ENCODE peak calls at places on chromosomes 13 and 19, in five cellular contexts. C, U, A, V and Y are unnamed samples.

GRCh38 chr13:106156468-106156867 is 379.0 kb downstream of the EFNB2 start:
- DNase-seq in A (peak), C (no peak), V (no peak), U (no peak), Y (peak)

GRCh38 chr19:44812142-44812718 is 3.3 kb downstream of the BCAM start:
- DNase-seq in U (no peak), A (no peak), C (no peak), V (no peak), Y (no peak)

GRCh38 chr13:46605089-46605488 is 52.1 kb downstream of the LRCH1 start:
- DNase-seq in U (no peak), V (no peak), A (no peak), C (no peak), Y (no peak)

GRCh38 chr13:113840541-113841354 is 23.1 kb downstream of the GAS6 start:
- DNase-seq in C (no peak), A (no peak), V (no peak), U (no peak), Y (no peak)

GRCh38 chr19:6593651-6594416 is 2.9 kb upstream of the CD70 start:
- DNase-seq in C (no peak), V (no peak), U (no peak), A (no peak), Y (peak)

GRCh38 chr13:78606471-78607408 is 3.4 kb upstream of the POU4F1 start:
- DNase-seq in A (no peak), U (no peak), C (no peak), V (no peak), Y (no peak)

GRCh38 chr13:76837811-76838210 is 48.4 kb downstream of the KCTD12 start:
- DNase-seq in V (no peak), A (peak), C (no peak), U (no peak), Y (no peak)

GRCh38 chr13:85538957-85539356 is 260.3 kb downstream of the SLITRK6 start:
- DNase-seq in A (no peak), V (no peak), C (no peak), U (no peak), Y (no peak)

GRCh38 chr13:79128158-79128557 is 277.9 kb downstream of the RBM26 start:
- DNase-seq in U (no peak), A (peak), V (no peak), C (no peak), Y (peak)

GRCh38 chr19:2226840-2227360 is 9.2 kb downstream of the PLEKHJ1 start:
- DNase-seq in C (no peak), V (no peak), A (no peak), U (no peak), Y (no peak)

GRCh38 chr13:50129923-50130685 is 114.9 kb downstream of the KCNRG start:
- DNase-seq in C (peak), A (no peak), V (no peak), U (no peak), Y (peak)

GRCh38 chr13:96532804-96533203 is 442.9 kb downstream of the HS6ST3 start:
- DNase-seq in V (no peak), C (no peak), A (no peak), U (no peak), Y (no peak)

GRCh38 chr13:66222926-66223325 is 1007.2 kb downstream of the PCDH9 start:
- DNase-seq in U (no peak), A (no peak), V (no peak), C (no peak), Y (no peak)

GRCh38 chr13:113889467-113889866 is 25.6 kb upstream of the GAS6 start:
- DNase-seq in U (no peak), V (no peak), A (no peak), C (no peak), Y (no peak)

GRCh38 chr19:40219721-40220276 is 1.6 kb upstream of the TTC9B start:
- DNase-seq in V (no peak), C (no peak), U (no peak), A (peak), Y (peak)

GRCh38 chr13:111326981-111327642 is 6.7 kb downstream of the TEX29 start:
- DNase-seq in A (no peak), U (no peak), V (no peak), C (no peak), Y (no peak)

GRCh38 chr19:57512845-57513244 is 13.1 kb downstream of the ZNF773 start:
- DNase-seq in U (no peak), C (no peak), A (peak), V (no peak), Y (peak)

GRCh38 chr19:33727331-33728028 is 69.2 kb upstream of the KCTD15 start:
- DNase-seq in A (no peak), V (no peak), C (no peak), U (no peak), Y (no peak)

GRCh38 chr19:6039541-6040225 is 61.7 kb upstream of the RANBP3 start:
- DNase-seq in C (no peak), A (no peak), V (no peak), U (no peak), Y (no peak)

GRCh38 chr13:59398127-59398526 is 765.6 kb downstream of the DIAPH3 start:
- DNase-seq in V (no peak), U (no peak), C (no peak), A (no peak), Y (peak)

DNA sequence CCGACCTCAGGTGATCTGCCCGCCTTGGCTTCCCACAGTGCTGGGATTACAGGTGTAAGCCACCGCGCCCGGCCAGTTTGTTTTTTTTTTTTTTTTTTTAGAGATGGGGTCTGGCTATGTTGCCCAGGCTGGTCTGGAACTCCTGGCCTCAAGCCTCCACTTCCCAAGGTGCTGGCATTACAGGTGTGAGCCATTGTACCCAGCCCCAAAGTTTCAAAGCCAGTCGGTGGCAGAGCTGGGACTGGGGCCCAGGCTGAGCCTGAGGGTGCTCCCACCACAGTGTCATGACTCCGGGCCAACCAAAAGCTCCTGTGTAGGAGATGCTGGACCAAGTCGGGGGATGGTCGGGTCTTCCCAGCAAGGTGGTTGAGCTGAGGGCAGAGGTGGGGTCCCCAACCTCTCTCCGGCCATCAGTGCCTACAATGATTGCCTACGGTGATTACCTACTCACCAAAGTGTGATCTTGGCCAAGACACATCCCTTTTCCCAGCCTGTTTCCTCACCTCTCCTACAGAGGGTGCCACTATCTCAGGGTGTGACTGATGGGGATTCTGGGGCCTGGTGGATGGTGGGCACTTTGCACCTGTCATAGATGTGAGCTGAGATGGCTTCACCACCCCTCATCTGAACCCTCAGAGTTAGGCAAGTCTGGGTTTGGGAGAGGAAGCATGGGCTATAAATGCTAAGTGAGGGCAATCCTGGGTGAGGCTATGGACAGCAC is 5.9 kb upstream of the SAMD1 start:
- DNase-seq in A (no peak), C (no peak), U (no peak), V (no peak), Y (no peak)
- TF ChIP-seq CTCF in A (peak), C (no peak), U (no peak), V (no peak), Y (no peak)

GRCh38 chr13:90511903-90512302 is 835.6 kb upstream of the MIR17HG start:
- DNase-seq in C (no peak), U (no peak), V (no peak), A (no peak), Y (no peak)

DNA sequence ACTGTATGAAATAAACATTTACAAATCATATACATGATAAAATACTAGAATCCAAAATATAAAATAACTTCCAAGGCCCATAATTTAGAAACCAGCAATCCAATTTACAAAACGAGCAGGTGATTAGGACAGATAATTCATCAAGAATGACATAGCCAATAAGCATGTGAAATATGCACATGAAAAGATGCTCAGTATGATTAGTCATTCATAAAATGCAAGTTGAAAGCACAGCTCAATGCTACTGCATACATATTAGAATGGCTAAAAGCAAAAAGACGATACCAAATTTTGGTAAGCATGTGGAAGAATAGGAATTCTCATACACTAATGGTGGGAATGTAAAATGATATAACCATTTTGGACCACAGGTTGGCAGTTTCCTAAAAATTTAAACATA is 837.2 kb upstream of the MIR17HG start:
- DNase-seq in A (no peak), C (no peak), V (no peak), U (no peak), Y (no peak)
- H3K4me3 ChIP-seq in A (no peak), C (no peak), V (no peak), U (no peak), Y (no peak)

DNA sequence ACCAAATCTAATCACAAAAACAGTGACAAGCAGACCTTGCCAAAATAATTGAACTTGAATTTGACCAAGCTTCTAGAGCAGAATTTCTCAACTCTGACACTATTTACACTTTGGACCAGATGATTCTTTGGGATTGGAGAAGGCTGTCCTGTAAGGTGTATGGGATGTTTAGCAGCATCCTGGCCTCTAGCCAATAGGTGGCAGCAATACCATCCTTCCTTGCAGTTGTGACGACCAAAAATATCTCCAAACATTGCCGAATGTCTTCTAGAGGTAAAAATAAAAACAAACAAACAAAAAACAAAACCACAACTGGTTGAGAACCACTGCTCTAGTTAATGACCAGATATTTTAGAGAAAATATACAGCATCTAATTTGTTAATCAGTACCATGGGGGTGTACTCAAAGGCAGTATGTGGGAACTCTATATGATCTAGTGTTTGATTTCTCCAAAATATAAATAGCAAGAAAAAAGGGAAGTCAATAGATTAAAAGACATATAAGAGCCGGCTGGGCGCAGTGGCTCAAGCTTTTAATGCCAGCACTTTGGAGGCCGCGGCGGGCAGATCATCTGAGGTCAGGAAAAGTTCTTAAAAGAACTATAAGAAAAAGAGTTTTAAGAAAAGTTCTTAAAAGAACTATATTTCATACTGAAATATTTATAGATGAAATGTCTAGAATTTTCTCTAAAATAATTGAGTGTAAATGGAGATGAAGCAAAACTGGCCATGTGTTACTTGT is 60.9 kb upstream of the ZNF527 start:
- DNase-seq in C (no peak), V (no peak), A (no peak), U (no peak), Y (no peak)
- TF ChIP-seq CTCF in C (no peak), V (no peak), A (no peak), U (no peak), Y (no peak)

DNA sequence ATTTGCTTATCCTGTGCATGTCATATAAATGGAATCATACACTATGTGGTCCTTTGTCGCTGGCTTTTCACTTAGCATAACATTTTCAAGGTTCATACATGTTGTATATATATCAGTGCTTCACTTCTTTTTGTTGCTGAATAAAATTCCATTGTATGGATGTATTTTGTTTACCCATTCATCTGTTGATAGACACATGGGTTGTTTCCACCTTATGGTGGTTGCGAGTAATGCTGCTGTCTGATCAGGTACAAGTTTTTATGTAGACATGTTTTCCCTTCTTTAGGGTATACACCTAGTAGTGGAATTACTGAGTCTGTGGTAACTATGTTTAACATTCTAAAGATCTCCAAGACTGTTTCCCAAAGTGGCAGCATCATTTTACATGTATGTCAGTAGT is 102.5 kb downstream of the RNF17 start:
- DNase-seq in V (no peak), C (no peak), U (no peak), A (no peak), Y (no peak)
- H3K4me3 ChIP-seq in V (no peak), C (no peak), U (no peak), A (no peak), Y (no peak)

DNA sequence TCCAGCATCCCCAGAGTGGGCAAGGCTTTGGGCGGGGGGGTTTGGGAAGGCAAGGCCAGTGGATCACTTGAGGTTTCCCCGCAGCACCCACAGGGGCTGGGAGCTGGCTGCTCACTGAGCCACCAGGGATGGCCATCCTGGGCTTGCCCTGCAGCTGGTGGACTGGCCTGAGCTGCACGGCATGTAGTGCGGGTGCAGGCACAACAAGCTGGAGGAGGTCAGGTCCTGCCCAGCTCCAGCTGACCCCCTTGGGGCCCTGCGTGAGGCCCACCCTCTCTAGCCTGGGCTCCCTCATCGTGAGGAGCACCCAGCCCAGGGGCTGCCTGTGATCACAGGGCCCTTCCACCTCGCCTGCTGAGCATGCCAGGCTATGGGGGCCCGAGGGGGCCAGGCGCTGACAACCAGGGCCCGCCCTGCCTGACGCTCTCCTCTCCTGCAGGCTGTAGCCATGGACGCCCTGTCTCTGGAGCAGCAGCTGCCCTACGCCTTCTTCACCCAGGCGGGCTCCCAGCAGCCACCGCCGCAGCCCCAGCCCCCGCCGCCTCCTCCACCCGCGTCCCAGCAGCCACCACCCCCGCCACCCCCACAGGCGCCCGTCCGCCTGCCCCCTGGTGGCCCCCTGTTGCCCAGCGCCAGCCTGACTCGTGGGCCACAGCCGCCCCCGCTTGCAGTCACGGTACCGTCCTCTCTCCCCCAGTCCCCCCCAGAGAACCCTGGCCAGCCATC is 22.9 kb downstream of the COMP start:
- DNase-seq in A (no peak), U (no peak), V (no peak), C (no peak), Y (no peak)
- TF ChIP-seq CTCF in A (no peak), U (no peak), V (no peak), C (no peak), Y (no peak)